ENCODE peak calls at places on chromosome 16, in nine cellular contexts. K, Q, T, I, H, L, V, P and C are unnamed samples.

GRCh38 chr16:72009779-72010178 is 1.2 kb downstream of the DHODH start:
- DNase-seq in K (no peak), Q (no peak), T (no peak), I (no peak), H (no peak), L (no peak), V (no peak), P (no peak), C (no peak)

GRCh38 chr16:29765167-29766032 is 12.7 kb upstream of the ZG16 start:
- DNase-seq in K (no peak), Q (no peak), T (no peak), I (no peak), H (no peak), L (peak), V (no peak), P (no peak), C (no peak)

GRCh38 chr16:85017151-85017550 is 5.8 kb upstream of the ZDHHC7 start:
- DNase-seq in K (no peak), Q (peak), T (no peak), I (peak), H (no peak), L (no peak), V (no peak), P (no peak), C (no peak)

GRCh38 chr16:31371619-31372484 is 16.9 kb downstream of the ITGAX start:
- DNase-seq in K (no peak), Q (no peak), T (no peak), I (no peak), H (no peak), L (no peak), V (no peak), P (no peak), C (no peak)

GRCh38 chr16:70018254-70018653 is 67.1 kb downstream of the CLEC18A start:
- DNase-seq in K (no peak), Q (peak), T (no peak), I (peak), H (no peak), L (no peak), V (peak), P (no peak), C (no peak)

GRCh38 chr16:10949424-10949970 is 5.1 kb downstream of the CLEC16A start:
- DNase-seq in K (peak), Q (peak), T (no peak), I (peak), H (no peak), L (no peak), V (peak), P (no peak), C (no peak)

GRCh38 chr16:82082543-82083244 is 47.6 kb downstream of the HSD17B2 start:
- DNase-seq in K (no peak), Q (peak), T (no peak), I (no peak), H (no peak), L (no peak), V (peak), P (no peak), C (no peak)

GRCh38 chr16:25027781-25028180 is 12.6 kb upstream of the ARHGAP17 start:
- DNase-seq in K (no peak), Q (no peak), T (no peak), I (no peak), H (no peak), L (no peak), V (no peak), P (no peak), C (no peak)

GRCh38 chr16:1333854-1334719 is 642 bp downstream of the BAIAP3 start:
- DNase-seq in K (no peak), Q (no peak), T (no peak), I (no peak), H (no peak), L (no peak), V (no peak), P (no peak), C (no peak)

GRCh38 chr16:79380990-79381389 is 219.5 kb downstream of the MAF start:
- DNase-seq in K (no peak), Q (no peak), T (no peak), I (no peak), H (no peak), L (no peak), V (peak), P (no peak), C (no peak)

GRCh38 chr16:58634265-58634802 is 4.7 kb upstream of the CNOT1 start:
- DNase-seq in K (no peak), Q (no peak), T (no peak), I (no peak), H (no peak), L (no peak), V (no peak), P (no peak), C (no peak)

GRCh38 chr16:27617678-27618077 is 67.7 kb downstream of the KATNIP start:
- DNase-seq in K (no peak), Q (no peak), T (no peak), I (no peak), H (no peak), L (no peak), V (no peak), P (no peak), C (no peak)

DNA sequence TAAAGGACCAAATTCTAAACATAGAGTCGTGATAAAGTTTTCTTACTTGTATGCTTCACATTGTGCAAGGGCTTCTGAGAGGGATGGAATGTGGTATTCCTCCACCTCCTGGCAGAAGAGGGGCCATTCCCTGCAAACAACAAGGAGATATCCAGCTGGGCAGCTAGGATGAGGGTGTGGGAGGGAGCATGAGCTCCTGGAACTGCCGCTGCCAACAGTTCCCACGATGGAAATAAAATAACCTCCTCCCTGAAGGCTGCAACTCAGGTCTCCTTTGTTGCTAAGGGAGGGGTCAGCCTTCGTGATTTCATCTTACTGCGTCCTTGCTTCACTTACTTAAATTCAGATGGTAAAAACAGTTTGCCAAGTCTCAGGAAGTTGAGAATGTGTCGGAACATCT is 15.6 kb downstream of the PLEKHG4 start:
- DNase-seq in K (no peak), Q (no peak), T (no peak), I (peak), H (no peak), L (no peak), V (no peak), P (peak), C (no peak)
- TF ChIP-seq CTCF in K (no peak), Q (no peak), T (peak), I (peak), H (no peak), L (no peak), V (no peak), P (peak), C (no peak)

DNA sequence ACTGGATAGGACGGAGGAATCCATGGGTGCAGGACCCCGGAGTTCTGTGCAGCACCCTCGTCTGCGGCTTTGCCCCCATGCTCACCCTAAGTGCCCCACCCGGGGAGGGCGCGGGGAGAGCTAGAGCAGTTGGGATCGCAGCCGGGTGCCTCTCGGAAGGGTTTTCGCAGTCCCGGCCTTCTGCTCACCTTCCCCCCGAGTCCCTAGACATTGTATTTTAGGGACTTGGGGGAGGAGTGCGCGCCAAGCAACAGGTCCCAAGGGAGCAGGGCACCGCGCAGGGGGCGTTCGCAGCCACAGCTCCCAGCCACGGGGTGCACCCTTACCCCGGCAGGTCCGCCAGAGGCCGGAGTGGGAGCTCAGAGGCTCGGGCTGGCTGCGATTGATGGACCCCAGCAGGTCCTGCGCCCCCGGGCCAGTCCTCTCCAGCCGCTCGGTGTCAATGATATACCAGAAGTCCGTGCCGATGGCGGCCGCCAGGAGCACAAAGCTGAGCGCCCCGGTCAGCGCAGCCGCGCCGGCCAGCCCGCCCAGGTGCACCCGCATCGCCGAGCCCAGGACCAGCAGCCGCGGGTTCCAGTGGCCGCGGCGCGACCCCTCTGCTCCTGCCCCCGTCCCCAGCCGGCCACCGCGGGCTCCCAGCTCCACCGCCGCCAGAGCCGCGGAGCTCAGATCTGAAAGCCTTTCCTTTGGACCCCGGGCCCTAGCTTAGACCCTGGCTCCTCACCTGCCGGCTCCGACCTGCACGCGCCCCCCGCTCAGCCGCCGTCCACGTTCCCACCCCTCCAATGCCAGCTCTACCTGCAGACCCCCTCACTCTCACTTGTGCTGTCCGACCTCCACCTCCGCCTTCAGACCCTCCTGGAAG is 784 bp downstream of the TMEM114 start:
- DNase-seq in K (no peak), Q (no peak), T (no peak), I (no peak), H (no peak), L (peak), V (no peak), P (no peak), C (no peak)
- H3K4me3 ChIP-seq in K (no peak), Q (no peak), T (no peak), I (peak), H (no peak), L (peak), V (no peak), P (no peak), C (no peak)

GRCh38 chr16:23960081-23960499 is 124.3 kb downstream of the PRKCB start:
- DNase-seq in K (no peak), Q (no peak), T (no peak), I (no peak), H (no peak), L (no peak), V (no peak), P (no peak), C (no peak)

GRCh38 chr16:23957287-23957686 is 121.5 kb downstream of the PRKCB start:
- DNase-seq in K (no peak), Q (no peak), T (no peak), I (no peak), H (no peak), L (no peak), V (no peak), P (no peak), C (no peak)

GRCh38 chr16:23959801-23960072 is 124.0 kb downstream of the PRKCB start:
- DNase-seq in K (no peak), Q (no peak), T (no peak), I (no peak), H (no peak), L (no peak), V (no peak), P (no peak), C (no peak)

GRCh38 chr16:23962001-23962400 is 126.2 kb downstream of the PRKCB start:
- DNase-seq in K (no peak), Q (no peak), T (no peak), I (no peak), H (no peak), L (no peak), V (no peak), P (no peak), C (no peak)

DNA sequence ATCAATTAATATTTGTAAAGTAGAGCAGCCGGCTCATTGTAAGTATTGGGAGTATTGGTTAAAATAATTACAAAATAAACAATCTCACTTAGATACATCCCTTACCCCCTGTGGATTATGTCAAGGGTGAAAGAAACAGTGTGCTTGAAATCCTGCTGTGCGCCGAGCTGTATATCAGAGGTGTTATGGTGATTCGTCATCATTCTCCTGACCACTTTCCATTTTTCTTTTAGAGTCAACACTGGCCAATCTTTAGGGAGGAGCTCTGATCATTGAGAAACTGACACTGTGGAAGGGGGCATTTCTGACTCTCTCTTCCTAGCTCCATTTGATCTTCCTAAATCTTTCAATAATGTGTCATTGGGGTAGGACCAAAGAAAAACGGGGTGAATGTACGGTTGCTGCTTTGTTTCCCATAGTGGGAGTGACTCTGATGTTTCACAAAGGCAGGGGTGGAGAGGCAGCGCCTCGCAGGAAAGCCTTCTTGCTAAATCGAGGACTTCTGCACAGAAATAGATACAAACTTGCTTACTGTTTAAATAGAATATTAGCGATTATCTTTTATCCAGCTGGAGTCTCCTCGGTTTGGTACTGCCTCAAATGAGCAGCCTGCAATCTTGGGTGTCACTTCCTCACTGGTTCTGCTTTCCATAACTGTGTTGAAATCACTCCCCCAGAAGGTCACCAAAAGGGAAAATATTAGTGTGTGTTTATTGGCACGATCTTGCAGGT is 123.5 kb downstream of the PRKCB start:
- DNase-seq in K (peak), Q (peak), T (no peak), I (no peak), H (no peak), L (no peak), V (no peak), P (no peak), C (no peak)
- TF ChIP-seq CTCF in K (no peak), Q (no peak), T (no peak), I (no peak), H (no peak), L (no peak), V (no peak), P (no peak), C (no peak)

DNA sequence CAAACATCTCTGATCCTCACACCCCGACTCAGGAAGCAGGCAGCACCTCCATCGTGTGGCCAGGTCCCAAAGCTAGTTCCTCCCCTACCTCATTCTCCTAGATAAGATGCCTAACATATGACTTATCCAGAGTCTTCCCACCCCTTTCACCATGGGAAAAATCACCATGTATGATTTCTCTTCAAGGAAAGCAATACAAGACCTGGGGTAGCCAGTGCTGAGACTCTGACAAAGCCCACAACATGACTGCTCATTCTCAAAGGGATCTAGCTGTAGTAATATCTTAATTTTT is 45.1 kb downstream of the CMTM4 start:
- DNase-seq in K (no peak), Q (no peak), T (no peak), I (peak), H (no peak), L (no peak), V (no peak), P (no peak), C (no peak)
- H3K4me3 ChIP-seq in K (no peak), Q (no peak), T (no peak), I (no peak), H (peak), L (no peak), V (no peak), P (no peak), C (no peak)

GRCh38 chr16:88769617-88770458 is 15.2 kb downstream of the PIEZO1 start:
- DNase-seq in K (no peak), Q (peak), T (no peak), I (no peak), H (no peak), L (peak), V (peak), P (no peak), C (no peak)
- TF ChIP-seq CTCF in K (no peak), Q (no peak), T (no peak), I (no peak), H (no peak), L (no peak), V (no peak), P (no peak), C (no peak)